ENCODE peak calls at places on chromosome 15, in four cellular contexts. One of them, this sample, is unnamed.

GRCh38 chr15:80736571-80736970 is 41.5 kb downstream of the ABHD17C start:
- DNase-seq in foreskin fibroblast: no peak
- DNase-seq in AG10803: no peak
- DNase-seq in transverse colon: no peak
- DNase-seq in this sample: no peak

GRCh38 chr15:39939487-39940452 is 5.9 kb downstream of the EIF2AK4 start:
- DNase-seq in foreskin fibroblast: no peak
- DNase-seq in AG10803: peak; percentile 23
- DNase-seq in transverse colon: no peak
- DNase-seq in this sample: no peak

GRCh38 chr15:65326109-65326508 is 21.6 kb downstream of the RNU5B-1 start:
- DNase-seq in foreskin fibroblast: no peak
- DNase-seq in AG10803: no peak
- DNase-seq in transverse colon: no peak
- DNase-seq in this sample: peak; percentile 65

GRCh38 chr15:84842781-84843180 is 25.6 kb downstream of the ALPK3 start:
- DNase-seq in foreskin fibroblast: no peak
- DNase-seq in AG10803: no peak
- DNase-seq in transverse colon: no peak
- DNase-seq in this sample: no peak

GRCh38 chr15:69340243-69340991 is 41.7 kb downstream of the PAQR5 start:
- DNase-seq in foreskin fibroblast: no peak
- DNase-seq in AG10803: no peak
- DNase-seq in transverse colon: no peak
- DNase-seq in this sample: no peak

GRCh38 chr15:95409924-95410323 is 920.6 kb upstream of the NR2F2 start:
- DNase-seq in foreskin fibroblast: no peak
- DNase-seq in AG10803: no peak
- DNase-seq in transverse colon: no peak
- DNase-seq in this sample: no peak

GRCh38 chr15:65041787-65042186 is 3.4 kb upstream of the SLC51B start:
- DNase-seq in foreskin fibroblast: no peak
- DNase-seq in AG10803: no peak
- DNase-seq in transverse colon: no peak
- DNase-seq in this sample: no peak

GRCh38 chr15:80317389-80318169 is 65.6 kb upstream of the CTXND1 start:
- DNase-seq in foreskin fibroblast: peak; percentile 92
- DNase-seq in AG10803: peak; percentile 95
- DNase-seq in transverse colon: no peak
- DNase-seq in this sample: no peak

GRCh38 chr15:39301589-39301999 is 279.3 kb upstream of the THBS1 start:
- DNase-seq in foreskin fibroblast: peak; percentile 86
- DNase-seq in AG10803: peak; percentile 94
- DNase-seq in transverse colon: no peak
- DNase-seq in this sample: no peak

GRCh38 chr15:70324001-70324974 is 226.6 kb upstream of the TLE3 start:
- DNase-seq in foreskin fibroblast: peak; percentile 71
- DNase-seq in AG10803: peak; percentile 92
- DNase-seq in transverse colon: no peak
- DNase-seq in this sample: no peak

GRCh38 chr15:88465633-88466219 is 1.5 kb downstream of the MRPL46 start:
- DNase-seq in foreskin fibroblast: peak; percentile 88
- DNase-seq in AG10803: peak; percentile 43
- DNase-seq in transverse colon: no peak
- DNase-seq in this sample: no peak

GRCh38 chr15:62209322-62209721 is 44.2 kb upstream of the C2CD4B start:
- DNase-seq in foreskin fibroblast: no peak
- DNase-seq in AG10803: no peak
- DNase-seq in transverse colon: peak; percentile 59
- DNase-seq in this sample: no peak

GRCh38 chr15:47811160-47811559 is 93.9 kb downstream of the SEMA6D start:
- DNase-seq in foreskin fibroblast: no peak
- DNase-seq in AG10803: no peak
- DNase-seq in transverse colon: no peak
- DNase-seq in this sample: no peak

GRCh38 chr15:76330281-76330680 is 6.3 kb upstream of the ISL2 start:
- DNase-seq in foreskin fibroblast: peak; percentile 46
- DNase-seq in AG10803: peak; percentile 64
- DNase-seq in transverse colon: peak; percentile 47
- DNase-seq in this sample: no peak

GRCh38 chr15:79595995-79596622 is 164.0 kb downstream of the MINAR1 start:
- DNase-seq in foreskin fibroblast: no peak
- DNase-seq in AG10803: peak; percentile 73
- DNase-seq in transverse colon: peak; percentile 47
- DNase-seq in this sample: peak; percentile 70

GRCh38 chr15:66408254-66408653 is 21.5 kb downstream of the MAP2K1 start:
- DNase-seq in foreskin fibroblast: no peak
- DNase-seq in AG10803: no peak
- DNase-seq in transverse colon: no peak
- DNase-seq in this sample: no peak

GRCh38 chr15:63461230-63461629 is 43.2 kb upstream of the USP3 start:
- DNase-seq in foreskin fibroblast: no peak
- DNase-seq in AG10803: no peak
- DNase-seq in transverse colon: no peak
- DNase-seq in this sample: peak; percentile 42
- TF ChIP-seq CTCF in foreskin fibroblast: no peak
- TF ChIP-seq CTCF in AG10803: no peak
- TF ChIP-seq CTCF in transverse colon: peak; percentile 16
- TF ChIP-seq CTCF in this sample: no peak

DNA sequence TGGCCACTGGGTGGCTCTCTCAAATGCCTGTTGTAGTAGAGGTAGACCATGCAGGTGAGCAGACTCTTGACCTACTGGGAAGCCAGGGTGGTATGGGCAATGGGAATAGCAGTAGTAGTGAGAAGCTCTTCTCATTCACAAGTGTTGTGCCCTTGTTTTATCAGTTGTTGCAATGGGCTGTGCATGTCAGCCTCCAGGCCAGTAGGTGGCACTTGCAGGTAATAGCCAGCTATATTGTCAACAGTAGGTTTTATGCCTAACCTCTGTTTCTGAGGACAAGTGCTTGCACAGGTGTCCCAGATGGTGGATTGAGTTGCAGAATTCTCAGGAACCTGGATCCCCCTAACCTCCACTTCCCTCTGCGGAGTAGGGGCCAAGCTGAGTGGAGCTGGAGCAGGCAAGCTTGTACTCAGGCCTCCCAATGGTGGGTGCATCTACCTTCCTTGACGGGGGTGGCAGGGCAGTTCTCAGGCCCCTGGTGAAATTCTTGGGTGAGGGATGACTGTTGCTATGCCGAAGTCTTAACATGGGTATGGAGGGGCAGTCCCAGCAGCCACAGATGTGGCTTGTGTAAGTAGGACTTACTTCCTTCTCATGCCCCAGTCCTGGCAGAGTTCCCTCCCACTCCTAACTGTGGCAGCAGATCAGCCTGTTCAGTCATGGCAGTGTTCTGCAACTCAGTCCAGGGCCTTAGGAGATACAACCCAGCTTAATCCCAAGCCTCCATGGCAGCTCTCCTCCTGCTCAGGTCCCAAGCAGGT is 104.3 kb downstream of the NEO1 start:
- DNase-seq in foreskin fibroblast: no peak
- DNase-seq in AG10803: no peak
- DNase-seq in transverse colon: no peak
- DNase-seq in this sample: no peak
- TF ChIP-seq CTCF in foreskin fibroblast: no peak
- TF ChIP-seq CTCF in AG10803: no peak
- TF ChIP-seq CTCF in transverse colon: no peak
- TF ChIP-seq CTCF in this sample: no peak

DNA sequence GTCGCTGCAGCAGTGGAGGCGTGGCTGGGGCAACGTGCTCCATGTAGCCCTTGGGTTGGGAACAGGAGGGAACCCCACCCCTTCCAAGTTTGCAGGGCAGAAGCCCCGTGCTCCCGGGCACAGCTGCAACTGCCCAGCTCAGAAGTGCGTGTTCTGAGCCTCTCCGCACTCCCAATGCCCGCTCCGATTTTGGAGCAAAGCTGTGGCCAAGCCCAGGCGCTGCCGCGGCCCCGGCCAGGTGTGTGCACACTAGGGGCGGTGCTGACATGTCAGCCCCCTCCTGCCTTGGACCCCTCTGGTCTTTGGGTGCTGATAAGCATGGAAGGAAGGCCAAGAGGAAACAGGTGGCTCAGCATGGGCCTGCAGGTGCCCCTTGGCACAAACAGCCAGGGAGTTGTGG is 87.6 kb upstream of the TTBK2 start:
- DNase-seq in foreskin fibroblast: no peak
- DNase-seq in AG10803: no peak
- DNase-seq in transverse colon: no peak
- DNase-seq in this sample: no peak
- TF ChIP-seq CTCF in foreskin fibroblast: no peak
- TF ChIP-seq CTCF in AG10803: no peak
- TF ChIP-seq CTCF in transverse colon: no peak
- TF ChIP-seq CTCF in this sample: no peak

DNA sequence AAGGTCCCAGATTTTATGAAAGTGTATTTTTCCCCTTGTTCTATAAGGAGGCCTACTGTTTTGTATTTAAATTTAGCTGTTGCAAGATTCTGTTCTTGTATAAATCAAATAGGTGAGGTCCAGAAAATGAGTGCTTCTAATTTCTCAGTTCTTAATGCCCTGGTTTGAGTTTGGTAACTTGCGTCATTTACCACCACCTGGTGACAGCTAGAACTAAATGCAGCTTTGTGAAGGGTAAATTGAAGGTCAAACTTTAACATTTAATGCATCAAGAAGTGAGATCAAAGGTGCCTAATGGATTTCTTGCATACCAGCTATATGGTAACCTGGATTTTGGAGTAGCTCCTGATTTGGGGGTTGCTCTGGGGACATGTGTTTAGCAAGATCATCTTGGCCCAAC is 50.7 kb upstream of the POLR2M start:
- DNase-seq in foreskin fibroblast: no peak
- DNase-seq in AG10803: no peak
- DNase-seq in transverse colon: no peak
- DNase-seq in this sample: no peak
- TF ChIP-seq CTCF in foreskin fibroblast: no peak
- TF ChIP-seq CTCF in AG10803: no peak
- TF ChIP-seq CTCF in transverse colon: no peak
- TF ChIP-seq CTCF in this sample: no peak

GRCh38 chr15:98648654-98649537 is 557 bp downstream of the IGF1R start:
- DNase-seq in foreskin fibroblast: no peak
- DNase-seq in AG10803: peak; percentile 54
- DNase-seq in transverse colon: peak; percentile 49
- DNase-seq in this sample: peak; percentile 49
- TF ChIP-seq CTCF in foreskin fibroblast: no peak
- TF ChIP-seq CTCF in AG10803: no peak
- TF ChIP-seq CTCF in transverse colon: no peak
- TF ChIP-seq CTCF in this sample: no peak

GRCh38 chr15:53807500-53807899 is 48.0 kb upstream of the WDR72 start:
- DNase-seq in foreskin fibroblast: no peak
- DNase-seq in AG10803: no peak
- DNase-seq in transverse colon: no peak
- DNase-seq in this sample: no peak

GRCh38 chr15:53811530-53811929 is 52.1 kb upstream of the WDR72 start:
- DNase-seq in foreskin fibroblast: no peak
- DNase-seq in AG10803: peak; percentile 0
- DNase-seq in transverse colon: no peak
- DNase-seq in this sample: no peak

GRCh38 chr15:53802672-53803071 is 43.2 kb upstream of the WDR72 start:
- DNase-seq in foreskin fibroblast: no peak
- DNase-seq in AG10803: no peak
- DNase-seq in transverse colon: no peak
- DNase-seq in this sample: no peak

DNA sequence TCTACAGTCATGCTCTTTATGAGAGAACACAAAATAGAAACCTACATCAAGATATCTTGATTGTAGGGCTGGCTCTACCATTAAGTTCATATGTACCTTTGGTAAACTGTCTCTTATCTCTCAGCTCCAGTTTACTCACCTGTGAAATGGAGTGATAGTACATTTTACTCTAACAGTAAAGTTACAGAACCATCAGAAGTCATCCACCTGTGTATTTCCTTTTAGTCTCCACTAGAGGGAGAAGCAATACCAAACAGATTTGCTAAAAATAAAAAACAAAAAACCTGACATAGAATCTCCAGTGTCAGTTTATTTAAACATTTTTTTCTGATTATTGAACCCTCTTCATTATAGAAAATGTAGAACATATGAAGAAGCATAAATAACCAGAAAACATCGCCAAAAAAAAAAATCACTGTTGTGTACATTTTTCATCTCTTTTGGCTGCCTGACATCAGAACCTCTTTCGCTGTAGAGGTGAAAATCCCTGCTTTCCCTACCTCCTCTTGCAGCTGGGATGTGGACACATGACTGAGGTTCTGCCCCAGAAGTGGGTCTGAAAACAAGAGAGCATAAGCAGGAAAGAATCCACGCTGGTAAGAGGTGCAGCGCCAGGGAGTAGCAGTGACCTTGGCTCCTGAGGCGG is 48.7 kb upstream of the WDR72 start:
- DNase-seq in foreskin fibroblast: no peak
- DNase-seq in AG10803: peak; percentile 0
- DNase-seq in transverse colon: no peak
- DNase-seq in this sample: no peak
- TF ChIP-seq CTCF in foreskin fibroblast: peak; percentile 32
- TF ChIP-seq CTCF in AG10803: peak; percentile 51
- TF ChIP-seq CTCF in transverse colon: peak; percentile 69
- TF ChIP-seq CTCF in this sample: peak; percentile 85